ENCODE peak calls at places on chromosomes 2 and 18, in seven cellular contexts. One of them, this sample, is unnamed.

GRCh38 chr2:98086491-98087446 is at the start of gene VWA3B:
- DNase-seq in amniotic stem cell: no peak
- DNase-seq in iris pigment epithelial cell: peak
- DNase-seq in GM23338: peak
- DNase-seq in substantia nigra: no peak
- DNase-seq in thoracic aorta: no peak
- DNase-seq in GM13976: peak
- DNase-seq in this sample: peak

GRCh38 chr2:111970453-111970852 is 72.0 kb downstream of the MERTK start:
- DNase-seq in iris pigment epithelial cell: no peak
- DNase-seq in amniotic stem cell: no peak
- DNase-seq in substantia nigra: no peak
- DNase-seq in thoracic aorta: no peak
- DNase-seq in GM13976: no peak
- DNase-seq in GM23338: no peak
- DNase-seq in this sample: no peak

GRCh38 chr2:54409752-54410151 is 46.4 kb upstream of the SPTBN1 start:
- DNase-seq in iris pigment epithelial cell: no peak
- DNase-seq in substantia nigra: peak
- DNase-seq in GM13976: no peak
- DNase-seq in thoracic aorta: no peak
- DNase-seq in GM23338: peak
- DNase-seq in amniotic stem cell: no peak
- DNase-seq in this sample: no peak

GRCh38 chr18:75043478-75043877 is 165.5 kb downstream of the PTGR3 start:
- DNase-seq in amniotic stem cell: no peak
- DNase-seq in thoracic aorta: no peak
- DNase-seq in substantia nigra: no peak
- DNase-seq in iris pigment epithelial cell: no peak
- DNase-seq in GM23338: no peak
- DNase-seq in GM13976: no peak
- DNase-seq in this sample: no peak

GRCh38 chr2:226963528-226963927 is 127.7 kb downstream of the RHBDD1 start:
- DNase-seq in iris pigment epithelial cell: peak
- DNase-seq in GM23338: no peak
- DNase-seq in amniotic stem cell: no peak
- DNase-seq in substantia nigra: no peak
- DNase-seq in GM13976: no peak
- DNase-seq in thoracic aorta: no peak
- DNase-seq in this sample: no peak

GRCh38 chr2:39118786-39119499 is 1.9 kb downstream of the SOS1 start:
- DNase-seq in GM13976: no peak
- DNase-seq in iris pigment epithelial cell: peak
- DNase-seq in thoracic aorta: no peak
- DNase-seq in GM23338: no peak
- DNase-seq in amniotic stem cell: no peak
- DNase-seq in substantia nigra: no peak
- DNase-seq in this sample: peak

GRCh38 chr2:636649-637405 is 40.4 kb downstream of the TMEM18 start:
- DNase-seq in GM23338: peak
- DNase-seq in iris pigment epithelial cell: peak
- DNase-seq in thoracic aorta: no peak
- DNase-seq in GM13976: peak
- DNase-seq in amniotic stem cell: peak
- DNase-seq in substantia nigra: peak
- DNase-seq in this sample: peak

GRCh38 chr2:138615257-138615656 is 113.7 kb downstream of the SPOPL start:
- DNase-seq in GM13976: no peak
- DNase-seq in amniotic stem cell: no peak
- DNase-seq in thoracic aorta: no peak
- DNase-seq in iris pigment epithelial cell: peak
- DNase-seq in substantia nigra: no peak
- DNase-seq in GM23338: no peak
- DNase-seq in this sample: no peak

GRCh38 chr2:73034661-73035374 is 36.7 kb downstream of the SFXN5 start:
- DNase-seq in amniotic stem cell: no peak
- DNase-seq in iris pigment epithelial cell: no peak
- DNase-seq in GM13976: no peak
- DNase-seq in thoracic aorta: no peak
- DNase-seq in substantia nigra: no peak
- DNase-seq in GM23338: no peak
- DNase-seq in this sample: no peak

GRCh38 chr2:237919593-237919992 is 47.2 kb upstream of the UBE2F start:
- DNase-seq in thoracic aorta: no peak
- DNase-seq in GM13976: no peak
- DNase-seq in substantia nigra: no peak
- DNase-seq in amniotic stem cell: no peak
- DNase-seq in GM23338: no peak
- DNase-seq in iris pigment epithelial cell: no peak
- DNase-seq in this sample: no peak

GRCh38 chr2:25207078-25207545 is 38.7 kb upstream of the POMC start:
- DNase-seq in iris pigment epithelial cell: no peak
- DNase-seq in substantia nigra: no peak
- DNase-seq in amniotic stem cell: no peak
- DNase-seq in thoracic aorta: no peak
- DNase-seq in GM13976: peak
- DNase-seq in GM23338: no peak
- DNase-seq in this sample: no peak

GRCh38 chr18:24321071-24321470 is 76.6 kb downstream of the OSBPL1A start:
- DNase-seq in GM13976: no peak
- DNase-seq in thoracic aorta: no peak
- DNase-seq in iris pigment epithelial cell: peak
- DNase-seq in substantia nigra: no peak
- DNase-seq in amniotic stem cell: no peak
- DNase-seq in GM23338: no peak
- DNase-seq in this sample: no peak

GRCh38 chr2:23828256-23828980 is 98.5 kb downstream of the ATAD2B start:
- DNase-seq in amniotic stem cell: no peak
- DNase-seq in iris pigment epithelial cell: peak
- DNase-seq in thoracic aorta: no peak
- DNase-seq in GM23338: no peak
- DNase-seq in substantia nigra: no peak
- DNase-seq in GM13976: no peak
- DNase-seq in this sample: no peak

GRCh38 chr2:99648115-99648850 is 158.5 kb upstream of the REV1 start:
- DNase-seq in GM23338: peak
- DNase-seq in thoracic aorta: peak
- DNase-seq in GM13976: no peak
- DNase-seq in amniotic stem cell: peak
- DNase-seq in substantia nigra: no peak
- DNase-seq in iris pigment epithelial cell: no peak
- DNase-seq in this sample: no peak

GRCh38 chr2:189408294-189408693 is 33.0 kb upstream of the WDR75 start:
- DNase-seq in iris pigment epithelial cell: peak
- DNase-seq in GM23338: no peak
- DNase-seq in thoracic aorta: no peak
- DNase-seq in amniotic stem cell: no peak
- DNase-seq in substantia nigra: no peak
- DNase-seq in GM13976: no peak
- DNase-seq in this sample: no peak

This sample was measured in RKO.